ENCODE peak calls at places on chromosomes 4 and X, in nine cellular contexts. K is tibial nerve; O is colonic mucosa; W is lower lobe of right lung; C is CD4-positive, alpha-beta T cell; B is right lobe of liver; F is tibial artery; D is fibroblast of lung; H is mesendoderm. Q is an unnamed sample.

GRCh38 chr4:7422098-7422897 is 12.4 kb downstream of the PSAPL1 start:
- DNase-seq in W (peak; percentile 35), O (no peak), K (no peak), D (no peak), C (no peak), H (no peak), B (no peak), F (peak; percentile 45), Q (no peak)

GRCh38 chr4:82194329-82194728 is 179.5 kb downstream of the HNRNPD start:
- DNase-seq in C (no peak), W (no peak), F (no peak), O (no peak), H (no peak), B (no peak), D (no peak), K (no peak), Q (no peak)

GRCh38 chr4:169621754-169622481 is 1.5 kb downstream of the CLCN3 start:
- DNase-seq in B (no peak), W (no peak), H (no peak), O (no peak), D (peak; percentile 91), F (no peak), K (no peak), C (peak; percentile 13), Q (no peak)

GRCh38 chrX:18390941-18391538 is 34.4 kb upstream of the CDKL5 start:
- DNase-seq in H (peak; percentile 46), K (peak; percentile 59), O (peak; percentile 70), F (peak; percentile 65), D (peak; percentile 71), B (no peak), W (peak; percentile 66), C (peak; percentile 54), Q (no peak)

GRCh38 chrX:139692908-139693307 is 15.1 kb downstream of the MCF2 start:
- DNase-seq in O (no peak), D (no peak), C (no peak), B (no peak), H (peak; percentile 3), W (no peak), F (no peak), K (no peak), Q (no peak)

GRCh38 chr4:17103231-17103630 is 204.8 kb upstream of the LDB2 start:
- DNase-seq in D (peak; percentile 60), W (no peak), B (no peak), H (no peak), F (no peak), O (no peak), K (no peak), C (no peak), Q (no peak)

GRCh38 chr4:6177587-6178197 is 22.7 kb downstream of the JAKMIP1 start:
- DNase-seq in D (no peak), C (peak; percentile 35), W (no peak), H (peak; percentile 74), K (no peak), F (no peak), O (no peak), B (no peak), Q (no peak)

GRCh38 chrX:135740683-135741149 is 27.3 kb downstream of the CT45A3 start:
- DNase-seq in K (no peak), H (no peak), O (peak; percentile 23), D (no peak), W (no peak), F (peak; percentile 58), B (peak; percentile 42), C (peak; percentile 1), Q (no peak)

GRCh38 chrX:45527834-45528233 is 327.2 kb upstream of the DIPK2B start:
- DNase-seq in B (no peak), W (no peak), O (no peak), C (no peak), H (no peak), K (no peak), D (peak; percentile 60), F (no peak), Q (no peak)

GRCh38 chr4:7370038-7370437 is 64.7 kb downstream of the PSAPL1 start:
- DNase-seq in K (no peak), B (no peak), C (no peak), W (no peak), H (no peak), F (no peak), D (no peak), O (no peak), Q (no peak)

GRCh38 chrX:103779156-103779555 is 2.5 kb downstream of the PLP1 start:
- DNase-seq in W (no peak), C (no peak), K (no peak), B (no peak), H (no peak), D (no peak), O (no peak), F (no peak), Q (no peak)

GRCh38 chr4:24807611-24808010 is 12.2 kb downstream of the SOD3 start:
- DNase-seq in D (no peak), W (no peak), H (no peak), B (no peak), C (no peak), K (no peak), O (peak; percentile 11), F (no peak), Q (no peak)

GRCh38 chrX:72572248-72573157 is at the start of gene HDAC8:
- DNase-seq in D (peak; percentile 91), K (peak; percentile 29), C (peak; percentile 13), F (peak; percentile 78), B (peak; percentile 70), W (peak; percentile 75), H (peak; percentile 88), O (peak; percentile 72), Q (peak; percentile 41)

GRCh38 chrX:136209016-136209738 is 42.0 kb downstream of the MAP7D3 start:
- DNase-seq in W (no peak), F (peak; percentile 77), K (peak; percentile 43), O (peak; percentile 42), H (peak; percentile 54), B (no peak), C (peak; percentile 17), D (peak; percentile 72), Q (no peak)

GRCh38 chr4:84502333-84502954 is 3.4 kb upstream of the NKX6-1 start:
- DNase-seq in K (no peak), F (no peak), C (no peak), W (no peak), H (no peak), D (no peak), B (no peak), O (no peak), Q (no peak)

GRCh38 chrX:22105231-22105630 is 73.1 kb downstream of the PHEX start:
- DNase-seq in D (peak; percentile 73), B (no peak), O (no peak), C (no peak), W (no peak), F (no peak), H (peak; percentile 39), K (no peak), Q (no peak)

GRCh38 chr4:107719211-107719926 is 665 bp downstream of the PAPSS1 start:
- DNase-seq in B (no peak), C (no peak), D (peak; percentile 19), F (no peak), O (no peak), K (peak; percentile 15), H (peak; percentile 85), W (no peak), Q (no peak)

GRCh38 chr4:168177546-168178149 is 85.3 kb downstream of the ANXA10 start:
- DNase-seq in O (no peak), W (no peak), D (no peak), F (no peak), H (no peak), K (no peak), C (no peak), B (no peak), Q (no peak)

GRCh38 chrX:140762061-140762460 is 52.5 kb downstream of the LINC00632 start:
- DNase-seq in K (no peak), W (no peak), C (no peak), H (peak; percentile 76), O (peak; percentile 32), B (no peak), D (peak; percentile 75), F (no peak), Q (no peak)

GRCh38 chr4:88623097-88623496 is 30.8 kb downstream of the HERC3 start:
- DNase-seq in K (no peak), B (no peak), C (no peak), W (no peak), D (peak; percentile 86), F (no peak), H (no peak), O (no peak), Q (no peak)
- H3K27ac ChIP-seq in K (no peak overlapping the region), B (no peak overlapping the region), C (no peak overlapping the region), W (no peak overlapping the region), D (peak overlapping the region; percentile 42), F (no peak overlapping the region), H (no peak overlapping the region), O (no peak overlapping the region), Q (no peak overlapping the region)

DNA sequence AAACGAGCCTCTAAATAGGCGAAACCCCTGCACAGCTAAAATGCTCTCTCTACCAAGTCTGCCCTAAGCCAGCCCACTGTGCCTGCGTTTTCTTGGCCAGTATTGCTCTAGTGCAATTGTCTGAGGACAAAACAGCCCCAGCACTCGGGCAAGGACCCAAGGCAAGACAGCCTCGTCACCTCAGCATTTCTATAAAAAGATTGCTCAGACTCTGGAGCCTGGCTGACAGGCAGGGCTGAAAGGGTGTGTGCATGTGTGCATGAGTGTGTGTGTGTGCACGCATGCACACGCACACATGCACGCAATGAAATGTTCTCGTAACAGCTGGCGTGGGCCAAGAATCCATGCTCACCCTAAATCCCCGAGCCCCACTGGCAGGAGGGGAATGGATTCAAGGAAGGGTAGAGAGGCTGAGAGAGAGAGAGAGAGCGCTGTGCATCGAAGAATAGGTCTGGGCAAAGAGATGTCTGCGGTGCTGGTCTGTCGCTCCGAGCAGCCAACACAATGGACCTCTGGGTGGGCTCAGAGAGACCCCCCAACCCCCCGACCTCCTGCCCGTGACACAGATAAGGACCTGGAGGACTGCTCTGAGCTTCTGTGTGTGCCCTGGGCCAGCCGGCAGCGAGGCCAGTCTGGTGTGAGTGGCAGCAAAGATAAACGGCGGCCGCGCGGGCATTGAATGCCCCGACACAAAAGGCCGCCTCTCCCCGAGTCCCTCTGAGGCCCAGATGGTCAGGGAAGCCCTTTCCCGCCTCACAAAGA is 579.1 kb downstream of the BCOR start:
- DNase-seq in D (no peak), H (no peak), C (no peak), W (no peak), F (peak; percentile 72), O (no peak), B (no peak), K (no peak), Q (no peak)
- H3K27ac ChIP-seq in D (no peak overlapping the region), H (peak overlapping the region; percentile 51), C (no peak overlapping the region), W (no peak overlapping the region), F (peak overlapping the region; percentile 59), O (no peak overlapping the region), B (no peak overlapping the region), K (peak overlapping the region; percentile 55), Q (no peak overlapping the region)

GRCh38 chrX:74293343-74293946 is 10.5 kb upstream of the ZCCHC13 start:
- DNase-seq in D (peak; percentile 80), W (peak; percentile 77), C (peak; percentile 54), O (peak; percentile 79), B (peak; percentile 83), H (peak; percentile 80), F (peak; percentile 88), K (peak; percentile 40), Q (no peak)
- H3K27ac ChIP-seq in D (peak overlapping the region; percentile 99), W (peak overlapping the region; percentile 87), C (no peak overlapping the region), O (peak overlapping the region; percentile 91), B (peak overlapping the region; percentile 50), H (no peak overlapping the region), F (peak overlapping the region; percentile 95), K (peak overlapping the region; percentile 93), Q (no peak overlapping the region)

GRCh38 chr4:2249526-2249991 is 7.6 kb upstream of the HAUS3 start:
- DNase-seq in K (no peak), F (no peak), O (no peak), C (no peak), H (no peak), D (no peak), W (peak; percentile 42), B (no peak), Q (no peak)
- H3K27ac ChIP-seq in K (no peak overlapping the region), F (no peak overlapping the region), O (no peak overlapping the region), C (no peak overlapping the region), H (no peak overlapping the region), D (no peak overlapping the region), W (no peak overlapping the region), B (no peak overlapping the region), Q (no peak overlapping the region)

Q was measured in iPS DF 6.9.